ENCODE peak calls at places on chromosomes 6 and 20, in four cellular contexts. One of them, this sample, is unnamed.
A peak's percentile ranks its signal among the peaks of the same experiment; 100 is the strongest.

GRCh38 chr6:31180500-31180899 is 10.0 kb upstream of the POU5F1 start:
- DNase-seq in RCC 7860: no peak
- DNase-seq in NCI-H1436: no peak
- DNase-seq in tibial artery: peak; percentile 92
- DNase-seq in this sample: peak; percentile 76

GRCh38 chr6:73672290-73672689 is 18.5 kb upstream of the SLC17A5 start:
- DNase-seq in RCC 7860: no peak
- DNase-seq in NCI-H1436: no peak
- DNase-seq in tibial artery: no peak
- DNase-seq in this sample: no peak

GRCh38 chr6:111256646-111257045 is 169.3 kb downstream of the SLC16A10 start:
- DNase-seq in NCI-H1436: no peak
- DNase-seq in tibial artery: no peak
- DNase-seq in RCC 7860: no peak
- DNase-seq in this sample: no peak

GRCh38 chr20:58131111-58131510 is 97.3 kb downstream of the ANKRD60 start:
- DNase-seq in RCC 7860: no peak
- DNase-seq in tibial artery: peak; percentile 58
- DNase-seq in NCI-H1436: no peak
- DNase-seq in this sample: peak; percentile 40

GRCh38 chr20:58647814-58648501 is 3.1 kb upstream of the STX16 start:
- DNase-seq in NCI-H1436: no peak
- DNase-seq in tibial artery: no peak
- DNase-seq in RCC 7860: no peak
- DNase-seq in this sample: peak; percentile 81

GRCh38 chr6:125839471-125839870 is 48.7 kb downstream of the NCOA7 start:
- DNase-seq in tibial artery: no peak
- DNase-seq in NCI-H1436: peak; percentile 35
- DNase-seq in RCC 7860: no peak
- DNase-seq in this sample: no peak

GRCh38 chr20:37526238-37526838 is 1.3 kb downstream of the BLCAP start:
- DNase-seq in tibial artery: peak; percentile 65
- DNase-seq in RCC 7860: peak; percentile 65
- DNase-seq in NCI-H1436: no peak
- DNase-seq in this sample: peak; percentile 64

GRCh38 chr6:16358531-16359138 is 120.2 kb downstream of the GMPR start:
- DNase-seq in NCI-H1436: no peak
- DNase-seq in RCC 7860: no peak
- DNase-seq in tibial artery: no peak
- DNase-seq in this sample: no peak

GRCh38 chr20:23391707-23392310 is 29.5 kb downstream of the NAPB start:
- DNase-seq in NCI-H1436: no peak
- DNase-seq in tibial artery: no peak
- DNase-seq in RCC 7860: no peak
- DNase-seq in this sample: no peak

GRCh38 chr6:156658186-156658585 is 119.0 kb upstream of the ARID1B start:
- DNase-seq in RCC 7860: no peak
- DNase-seq in NCI-H1436: no peak
- DNase-seq in tibial artery: no peak
- DNase-seq in this sample: peak; percentile 93

GRCh38 chr20:37111926-37112455 is 16.2 kb upstream of the RBL1 start:
- DNase-seq in NCI-H1436: no peak
- DNase-seq in RCC 7860: peak; percentile 38
- DNase-seq in tibial artery: no peak
- DNase-seq in this sample: no peak

GRCh38 chr6:131858765-131859490 is 51.1 kb downstream of the ENPP1 start:
- DNase-seq in NCI-H1436: no peak
- DNase-seq in tibial artery: no peak
- DNase-seq in RCC 7860: peak; percentile 51
- DNase-seq in this sample: peak; percentile 62

GRCh38 chr6:9208956-9209355 is 773.6 kb upstream of the SLC35B3 start:
- DNase-seq in RCC 7860: no peak
- DNase-seq in NCI-H1436: no peak
- DNase-seq in tibial artery: no peak
- DNase-seq in this sample: no peak

GRCh38 chr6:165441176-165441575 is 131.8 kb upstream of the C6orf118 start:
- DNase-seq in RCC 7860: no peak
- DNase-seq in tibial artery: no peak
- DNase-seq in NCI-H1436: no peak
- DNase-seq in this sample: no peak

GRCh38 chr20:24118096-24118780 is 129.7 kb upstream of the GGTLC1 start:
- DNase-seq in tibial artery: no peak
- DNase-seq in RCC 7860: no peak
- DNase-seq in NCI-H1436: no peak
- DNase-seq in this sample: peak; percentile 3

GRCh38 chr6:3608159-3608558 is 143.4 kb downstream of the PXDC1 start:
- DNase-seq in RCC 7860: no peak
- DNase-seq in NCI-H1436: no peak
- DNase-seq in tibial artery: no peak
- DNase-seq in this sample: no peak

GRCh38 chr20:18138639-18139583 is 1.2 kb downstream of the KAT14 start:
- DNase-seq in RCC 7860: no peak
- DNase-seq in tibial artery: no peak
- DNase-seq in NCI-H1436: no peak
- DNase-seq in this sample: no peak

GRCh38 chr6:46103437-46103836 is 26.4 kb upstream of the ENPP4 start:
- DNase-seq in tibial artery: no peak
- DNase-seq in RCC 7860: no peak
- DNase-seq in NCI-H1436: no peak
- DNase-seq in this sample: no peak

GRCh38 chr6:138647006-138647405 is 126.6 kb upstream of the CCDC28A start:
- DNase-seq in RCC 7860: no peak
- DNase-seq in tibial artery: no peak
- DNase-seq in NCI-H1436: no peak
- DNase-seq in this sample: peak; percentile 76

GRCh38 chr6:98828991-98829411 is 5.4 kb upstream of the POU3F2 start:
- DNase-seq in RCC 7860: no peak
- DNase-seq in NCI-H1436: peak; percentile 69
- DNase-seq in tibial artery: no peak
- DNase-seq in this sample: no peak

GRCh38 chr20:3796477-3797225 is 541 bp downstream of the CDC25B start:
- DNase-seq in tibial artery: no peak
- DNase-seq in RCC 7860: no peak
- DNase-seq in NCI-H1436: no peak
- DNase-seq in this sample: no peak

GRCh38 chr6:7821426-7821825 is 89.2 kb downstream of the TXNDC5 start:
- DNase-seq in RCC 7860: no peak
- DNase-seq in NCI-H1436: no peak
- DNase-seq in tibial artery: no peak
- DNase-seq in this sample: peak; percentile 55

GRCh38 chr6:115310156-115310555 is 750.5 kb downstream of the FRK start:
- DNase-seq in NCI-H1436: no peak
- DNase-seq in RCC 7860: no peak
- DNase-seq in tibial artery: no peak
- DNase-seq in this sample: no peak

GRCh38 chr20:54167909-54168872 is 5.6 kb downstream of the CYP24A1 start:
- DNase-seq in RCC 7860: peak; percentile 72
- DNase-seq in NCI-H1436: no peak
- DNase-seq in tibial artery: no peak
- DNase-seq in this sample: no peak

GRCh38 chr6:131631625-131632284 is 3.7 kb upstream of the MED23 start:
- DNase-seq in NCI-H1436: no peak
- DNase-seq in tibial artery: no peak
- DNase-seq in RCC 7860: no peak
- DNase-seq in this sample: no peak

GRCh38 chr6:138302554-138302953 is 75.2 kb upstream of the SMIM28 start:
- DNase-seq in RCC 7860: no peak
- DNase-seq in tibial artery: no peak
- DNase-seq in NCI-H1436: no peak
- DNase-seq in this sample: no peak

GRCh38 chr6:138869343-138869742 is 73.5 kb downstream of the ECT2L start:
- DNase-seq in tibial artery: no peak
- DNase-seq in NCI-H1436: no peak
- DNase-seq in RCC 7860: no peak
- DNase-seq in this sample: no peak

GRCh38 chr6:144877118-144877517 is 592.0 kb downstream of the UTRN start:
- DNase-seq in RCC 7860: no peak
- DNase-seq in tibial artery: no peak
- DNase-seq in NCI-H1436: no peak
- DNase-seq in this sample: no peak

GRCh38 chr6:143108278-143108677 is 47.6 kb downstream of the AIG1 start:
- DNase-seq in RCC 7860: no peak
- DNase-seq in NCI-H1436: no peak
- DNase-seq in tibial artery: no peak
- DNase-seq in this sample: peak; percentile 81

GRCh38 chr6:56938634-56939294 is 16.1 kb upstream of the BEND6 start:
- DNase-seq in RCC 7860: peak; percentile 99
- DNase-seq in tibial artery: peak; percentile 65
- DNase-seq in NCI-H1436: no peak
- DNase-seq in this sample: peak; percentile 100

GRCh38 chr20:51424270-51425041 is 118.1 kb downstream of the NFATC2 start:
- DNase-seq in NCI-H1436: no peak
- DNase-seq in tibial artery: no peak
- DNase-seq in RCC 7860: no peak
- DNase-seq in this sample: no peak

GRCh38 chr6:44572346-44572745 is 184.8 kb downstream of the CDC5L start:
- DNase-seq in NCI-H1436: no peak
- DNase-seq in tibial artery: no peak
- DNase-seq in RCC 7860: no peak
- DNase-seq in this sample: peak; percentile 81

GRCh38 chr6:97282238-97282725 is 734 bp downstream of the MMS22L start:
- DNase-seq in RCC 7860: no peak
- DNase-seq in tibial artery: no peak
- DNase-seq in NCI-H1436: no peak
- DNase-seq in this sample: peak; percentile 1

GRCh38 chr20:35598476-35598875 is 17.2 kb upstream of the SPAG4 start:
- DNase-seq in tibial artery: peak; percentile 28
- DNase-seq in NCI-H1436: no peak
- DNase-seq in RCC 7860: no peak
- DNase-seq in this sample: no peak

GRCh38 chr20:63106108-63106764 is 99.5 kb upstream of the BHLHE23 start:
- DNase-seq in NCI-H1436: no peak
- DNase-seq in RCC 7860: no peak
- DNase-seq in tibial artery: peak; percentile 81
- DNase-seq in this sample: peak; percentile 7

GRCh38 chr6:85469276-85470022 is 19.6 kb downstream of the NT5E start:
- DNase-seq in NCI-H1436: no peak
- DNase-seq in RCC 7860: no peak
- DNase-seq in tibial artery: no peak
- DNase-seq in this sample: peak; percentile 47

This sample was measured in AG10803.